ENCODE peak calls at places on chromosomes 1 and 21, in five cellular contexts. L is fibroblast of lung, T is neural progenitor cell, H is DND-41, N is keratinocyte. O is an unnamed sample.
A peak's percentile ranks its signal among the peaks of the same experiment; 100 is the strongest.

GRCh38 chr1:46394108-46394871 is at the start of gene FAAH:
- DNase-seq in H (no peak), T (peak; percentile 92), N (no peak), L (peak; percentile 56), O (peak; percentile 96)

GRCh38 chr1:106798991-106799390 is 257.5 kb upstream of the PRMT6 start:
- DNase-seq in N (no peak), L (peak; percentile 27), T (no peak), H (no peak), O (no peak)

GRCh38 chr1:165442653-165443052 is 2.3 kb downstream of the RXRG start:
- DNase-seq in H (no peak), N (no peak), L (no peak), T (no peak), O (no peak)

GRCh38 chr1:26148887-26149286 is 10.0 kb upstream of the FAM110D start:
- DNase-seq in N (no peak), H (no peak), L (no peak), T (no peak), O (no peak)

GRCh38 chr1:46643368-46643775 is 24.8 kb downstream of the ATPAF1 start:
- DNase-seq in L (peak; percentile 92), H (no peak), T (no peak), N (no peak), O (no peak)

GRCh38 chr1:201809876-201810275 is 19.1 kb upstream of the IPO9 start:
- DNase-seq in T (no peak), N (no peak), H (no peak), L (no peak), O (no peak)

GRCh38 chr1:114479134-114479533 is 31.9 kb downstream of the TRIM33 start:
- DNase-seq in H (no peak), L (no peak), T (no peak), N (no peak), O (no peak)

GRCh38 chr1:184535191-184535970 is 148.6 kb downstream of the C1orf21 start:
- DNase-seq in T (no peak), N (no peak), H (no peak), L (peak; percentile 8), O (no peak)

GRCh38 chr1:173429517-173430477 is 47.3 kb upstream of the PRDX6 start:
- DNase-seq in L (peak; percentile 96), H (peak; percentile 24), N (no peak), T (peak; percentile 89), O (peak; percentile 87)

GRCh38 chr1:165524639-165525038 is 19.2 kb upstream of the LRRC52 start:
- DNase-seq in T (no peak), N (no peak), H (no peak), L (no peak), O (no peak)

GRCh38 chr1:192807221-192807967 is 1.4 kb upstream of the RGS2 start:
- DNase-seq in T (no peak), L (peak; percentile 69), N (no peak), H (no peak), O (no peak)

GRCh38 chr1:88646852-88647645 is 37.0 kb upstream of the PKN2 start:
- DNase-seq in L (no peak), T (peak; percentile 3), H (no peak), N (peak; percentile 35), O (peak; percentile 43)

GRCh38 chr1:181483084-181483559 is at the start of gene CACNA1E:
- DNase-seq in T (no peak), N (no peak), L (no peak), H (no peak), O (no peak)

GRCh38 chr21:38367646-38368045 is 110.9 kb downstream of the KCNJ15 start:
- DNase-seq in H (no peak), L (no peak), T (no peak), N (no peak), O (peak; percentile 2)

GRCh38 chr1:10667815-10668214 is 128.6 kb downstream of the CASZ1 start:
- DNase-seq in H (peak; percentile 12), N (no peak), T (no peak), L (no peak), O (no peak)

GRCh38 chr1:24575905-24576587 is 20.2 kb downstream of the NCMAP start:
- DNase-seq in H (no peak), N (no peak), L (no peak), T (peak; percentile 46), O (no peak)

GRCh38 chr21:39911792-39912191 is 44.6 kb downstream of the PCP4 start:
- DNase-seq in N (no peak), T (no peak), H (no peak), L (no peak), O (peak; percentile 11)

GRCh38 chr1:12442217-12442616 is 175.8 kb downstream of the DHRS3 start:
- DNase-seq in T (no peak), H (no peak), L (no peak), N (no peak), O (no peak)

GRCh38 chr1:212288614-212289013 is 3.4 kb downstream of the PPP2R5A start:
- DNase-seq in H (no peak), N (no peak), L (peak; percentile 82), T (no peak), O (no peak)

GRCh38 chr1:109357673-109358072 is 40.0 kb downstream of the SORT1 start:
- DNase-seq in T (no peak), H (no peak), L (no peak), N (no peak), O (no peak)

GRCh38 chr1:9505142-9505541 is 34.1 kb upstream of the SLC25A33 start:
- DNase-seq in N (no peak), T (peak; percentile 47), H (no peak), L (no peak), O (no peak)

DNA sequence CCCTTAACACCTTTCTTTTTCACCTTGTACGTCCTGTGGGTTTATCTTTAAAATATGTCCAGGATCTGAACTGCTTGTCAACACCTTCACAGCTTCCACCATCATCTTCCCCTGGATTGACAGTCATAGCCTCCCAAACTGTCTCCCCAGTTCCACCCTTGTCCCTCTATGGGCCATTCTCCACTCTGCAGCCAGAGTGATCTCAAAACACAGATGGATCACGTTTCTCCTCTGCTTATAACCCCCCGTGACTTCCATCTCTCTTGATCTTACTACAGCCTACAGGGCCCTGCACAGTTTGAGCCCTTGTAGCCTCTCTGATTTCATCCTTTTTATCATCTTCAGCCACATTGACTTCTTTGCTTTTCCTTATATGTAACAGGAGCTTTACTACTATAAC is 4.3 kb downstream of the INSRR start:
- DNase-seq in L (no peak), H (no peak), N (no peak), T (no peak), O (no peak)
- TF ChIP-seq CTCF in L (no peak), H (no peak), N (no peak), T (peak; percentile 3), O (peak; percentile 47)

GRCh38 chr1:77888429-77889239 is at the start of gene NEXN:
- DNase-seq in T (peak; percentile 88), L (peak; percentile 89), N (no peak), H (no peak), O (peak; percentile 92)
- H3K4me3 ChIP-seq in T (peak within 1 kb of the TSS; percentile 74), L (peak within 1 kb of the TSS; percentile 88), N (peak within 1 kb of the TSS; percentile 75), H (no peak within 1 kb of the TSS), O (peak within 1 kb of the TSS; percentile 88)

DNA sequence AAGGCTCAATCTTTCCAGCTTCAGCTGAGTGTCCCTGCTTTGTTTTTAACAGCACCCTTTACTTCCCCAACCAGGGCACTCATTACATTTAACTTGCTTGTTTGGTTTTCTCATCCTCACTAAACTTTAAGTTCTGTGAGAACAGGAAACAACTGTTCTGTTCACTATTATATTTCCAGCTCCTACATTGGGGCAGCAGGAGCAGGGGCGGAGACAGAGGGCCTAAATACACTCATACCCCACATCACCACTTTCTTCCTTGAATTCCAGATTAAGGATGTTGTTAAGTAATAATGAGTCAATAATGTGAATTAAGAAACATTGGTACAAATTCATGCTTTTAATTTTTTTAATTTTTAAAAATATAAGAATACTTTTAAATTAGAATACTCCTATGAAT is 6.0 kb downstream of the DRAM2 start:
- DNase-seq in N (no peak), H (no peak), T (no peak), L (no peak), O (no peak)
- H3K9ac ChIP-seq in N (no peak overlapping the region), H (no peak overlapping the region), T (no peak overlapping the region), L (no peak overlapping the region), O (no peak overlapping the region)

DNA sequence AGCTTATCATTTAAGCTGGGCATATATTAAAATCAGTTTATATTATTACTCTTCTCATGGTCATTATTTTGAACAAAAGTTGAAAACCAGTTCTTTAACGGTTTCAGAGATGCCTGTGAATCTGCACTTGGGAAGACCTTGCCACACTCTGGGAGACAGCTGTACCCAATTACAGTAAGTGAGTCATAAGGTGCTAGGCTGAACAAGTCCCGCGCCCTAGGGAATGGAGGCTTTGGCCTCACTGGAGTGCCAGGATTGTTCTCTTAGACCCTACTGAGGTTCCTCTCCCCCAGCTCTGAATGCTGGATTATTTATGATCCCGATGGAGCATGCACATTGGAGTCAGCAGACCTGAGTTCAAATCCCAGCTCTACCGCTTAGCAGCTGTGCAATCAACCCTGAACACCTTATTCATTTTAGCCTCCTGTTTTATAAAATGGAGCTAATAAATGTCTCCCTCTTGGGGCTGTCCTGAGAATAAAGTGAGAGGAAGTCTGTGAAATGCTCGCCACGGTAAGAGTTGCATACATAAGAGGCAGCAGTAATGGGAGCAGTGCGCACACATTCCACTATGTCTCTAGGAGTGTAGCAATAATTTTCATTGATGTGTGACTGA is 266.2 kb downstream of the FOXD2 start:
- DNase-seq in H (no peak), T (no peak), L (peak; percentile 48), N (no peak), O (no peak)
- TF ChIP-seq CTCF in H (peak; percentile 32), T (peak; percentile 41), L (peak; percentile 20), N (no peak), O (peak; percentile 56)

DNA sequence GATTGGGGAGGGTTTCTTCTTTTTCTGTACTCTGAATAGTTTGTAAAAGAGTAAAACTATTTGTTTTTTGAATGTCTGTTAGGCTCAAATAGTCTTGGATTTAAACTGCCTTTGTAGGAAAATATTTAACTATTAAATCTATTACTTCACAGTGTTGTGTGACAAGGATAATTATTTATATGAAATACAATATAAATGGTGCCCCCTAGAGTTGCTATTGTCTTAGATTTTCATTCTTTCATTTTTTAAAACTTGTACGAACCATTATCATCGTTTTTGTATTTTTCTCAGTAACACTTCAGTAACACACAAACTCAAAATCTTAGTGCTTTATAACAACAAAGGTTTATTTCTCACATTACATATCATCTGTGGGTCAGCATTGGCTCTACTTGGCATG is 37.4 kb downstream of the C1orf185 start:
- DNase-seq in L (no peak), H (no peak), T (no peak), N (no peak), O (no peak)
- H3K4me3 ChIP-seq in L (no peak overlapping the region), H (no peak overlapping the region), T (no peak overlapping the region), N (no peak overlapping the region), O (no peak overlapping the region)